ENCODE peak calls at places on chromosomes 6 and 20, in six cellular contexts. R is GM23248, D is tibial artery, H is adrenal gland, J is psoas muscle, B is RWPE2. X is an unnamed sample.

GRCh38 chr6:113599444-113599843 is 257.7 kb upstream of the MARCKS start:
- DNase-seq in R (no peak), D (no peak), H (no peak), J (no peak), B (no peak), X (no peak)

GRCh38 chr20:43789593-43789992 is 62.8 kb upstream of the GTSF1L start:
- DNase-seq in R (no peak), D (no peak), H (no peak), J (no peak), B (no peak), X (no peak)

GRCh38 chr6:22221630-22222029 is 75.2 kb downstream of the PRL start:
- DNase-seq in R (no peak), D (no peak), H (no peak), J (no peak), B (no peak), X (no peak)

GRCh38 chr20:2289475-2289874 is 6.3 kb upstream of the TGM3 start:
- DNase-seq in R (no peak), D (peak), H (peak), J (no peak), B (no peak), X (no peak)

GRCh38 chr6:118080547-118080946 is 173.5 kb downstream of the SLC35F1 start:
- DNase-seq in R (no peak), D (no peak), H (no peak), J (no peak), B (no peak), X (no peak)

GRCh38 chr6:166691199-166691598 is 64.1 kb upstream of the RPS6KA2 start:
- DNase-seq in R (peak), D (no peak), H (peak), J (peak), B (no peak), X (no peak)

GRCh38 chr6:152836523-152836922 is 85.9 kb downstream of the VIP start:
- DNase-seq in R (no peak), D (no peak), H (no peak), J (no peak), B (no peak), X (no peak)

GRCh38 chr6:55802259-55802658 is 73.1 kb downstream of the BMP5 start:
- DNase-seq in R (no peak), D (no peak), H (no peak), J (no peak), B (no peak), X (no peak)

GRCh38 chr20:63586797-63587196 is 12.8 kb upstream of the HELZ2 start:
- DNase-seq in R (no peak), D (no peak), H (no peak), J (no peak), B (peak), X (no peak)

GRCh38 chr20:9660236-9660868 is 146.0 kb downstream of the LAMP5 start:
- DNase-seq in R (peak), D (no peak), H (no peak), J (no peak), B (no peak), X (no peak)

GRCh38 chr6:132130530-132131298 is 179.5 kb upstream of the CCN2 start:
- DNase-seq in R (peak), D (peak), H (peak), J (peak), B (no peak), X (no peak)

GRCh38 chr6:51965222-51965801 is 122.1 kb downstream of the PKHD1 start:
- DNase-seq in R (no peak), D (no peak), H (no peak), J (no peak), B (no peak), X (no peak)

GRCh38 chr6:128567029-128567428 is 46.6 kb upstream of the PTPRK start:
- DNase-seq in R (peak), D (no peak), H (no peak), J (no peak), B (no peak), X (no peak)

GRCh38 chr6:38443341-38443740 is 196.4 kb downstream of the BTBD9 start:
- DNase-seq in R (no peak), D (no peak), H (no peak), J (no peak), B (no peak), X (no peak)

GRCh38 chr6:18022398-18023231 is 35.2 kb upstream of the KIF13A start:
- DNase-seq in R (peak), D (no peak), H (no peak), J (no peak), B (no peak), X (no peak)

GRCh38 chr20:44908987-44909871 is 631 bp upstream of the PABPC1L start:
- DNase-seq in R (no peak), D (no peak), H (no peak), J (no peak), B (no peak), X (no peak)

GRCh38 chr6:142943746-142944125 is 1.2 kb downstream of the HIVEP2 start:
- DNase-seq in R (peak), D (peak), H (peak), J (no peak), B (no peak), X (no peak)

GRCh38 chr6:147715035-147715434 is 206.5 kb downstream of the SAMD5 start:
- DNase-seq in R (no peak), D (no peak), H (no peak), J (no peak), B (no peak), X (no peak)

GRCh38 chr6:24072038-24072746 is 53.8 kb upstream of the NRSN1 start:
- DNase-seq in R (no peak), D (no peak), H (no peak), J (no peak), B (no peak), X (no peak)

GRCh38 chr6:129774697-129775447 is 64.9 kb upstream of the ARHGAP18 start:
- DNase-seq in R (peak), D (peak), H (peak), J (peak), B (no peak), X (peak)

GRCh38 chr20:24160563-24161355 is 172.2 kb upstream of the GGTLC1 start:
- DNase-seq in R (peak), D (peak), H (peak), J (peak), B (no peak), X (peak)

GRCh38 chr20:31909253-31910070 is 39.0 kb downstream of the TTLL9 start:
- DNase-seq in R (no peak), D (no peak), H (no peak), J (no peak), B (peak), X (no peak)
- H3K27ac ChIP-seq in R (no peak), D (no peak), H (no peak), J (no peak), B (no peak), X (no peak)

DNA sequence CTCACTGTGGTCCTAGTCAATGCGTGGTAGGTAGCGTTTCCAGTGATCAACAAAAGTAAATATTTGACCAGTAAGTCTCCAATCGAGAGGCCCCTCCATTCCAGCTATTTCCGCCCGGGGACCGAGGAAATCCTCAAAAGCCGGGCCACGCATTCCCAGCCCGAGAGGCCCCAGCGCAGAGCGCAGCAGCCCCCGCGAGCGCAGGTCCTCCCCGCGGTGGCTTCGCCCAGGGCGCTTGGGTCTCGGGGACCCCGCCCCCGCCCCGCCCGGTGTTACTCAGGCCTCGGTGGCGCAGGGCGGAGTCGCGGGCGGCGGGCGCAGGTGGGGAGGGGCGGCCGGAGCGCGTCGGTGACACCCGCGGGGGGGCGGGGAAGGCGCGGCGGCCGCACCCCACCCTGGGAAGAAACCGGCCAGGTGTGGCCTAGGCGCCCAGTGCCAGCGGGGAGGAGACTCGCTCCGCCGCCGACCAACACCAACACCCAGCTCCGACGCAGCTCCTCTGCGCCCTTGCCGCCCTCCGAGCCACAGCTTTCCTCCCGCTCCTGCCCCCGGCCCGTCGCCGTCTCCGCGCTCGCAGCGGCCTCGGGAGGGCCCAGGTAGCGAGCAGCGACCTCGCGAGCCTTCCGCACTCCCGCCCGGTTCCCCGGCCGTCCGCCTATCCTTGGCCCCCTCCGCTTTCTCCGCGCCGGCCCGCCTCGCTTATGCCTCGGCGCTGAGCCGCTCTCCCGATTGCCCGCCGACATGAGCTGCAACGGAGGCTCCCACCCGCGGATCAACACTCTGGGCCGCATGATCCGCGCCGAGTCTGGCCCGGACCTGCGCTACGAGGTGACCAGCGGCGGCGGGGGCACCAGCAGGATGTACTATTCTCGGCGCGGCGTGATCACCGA is at the start of gene DSP:
- DNase-seq in R (peak), D (no peak), H (peak), J (peak), B (peak), X (no peak)
- H3K27ac ChIP-seq in R (peak), D (no peak), H (peak), J (no peak), B (peak), X (peak)

DNA sequence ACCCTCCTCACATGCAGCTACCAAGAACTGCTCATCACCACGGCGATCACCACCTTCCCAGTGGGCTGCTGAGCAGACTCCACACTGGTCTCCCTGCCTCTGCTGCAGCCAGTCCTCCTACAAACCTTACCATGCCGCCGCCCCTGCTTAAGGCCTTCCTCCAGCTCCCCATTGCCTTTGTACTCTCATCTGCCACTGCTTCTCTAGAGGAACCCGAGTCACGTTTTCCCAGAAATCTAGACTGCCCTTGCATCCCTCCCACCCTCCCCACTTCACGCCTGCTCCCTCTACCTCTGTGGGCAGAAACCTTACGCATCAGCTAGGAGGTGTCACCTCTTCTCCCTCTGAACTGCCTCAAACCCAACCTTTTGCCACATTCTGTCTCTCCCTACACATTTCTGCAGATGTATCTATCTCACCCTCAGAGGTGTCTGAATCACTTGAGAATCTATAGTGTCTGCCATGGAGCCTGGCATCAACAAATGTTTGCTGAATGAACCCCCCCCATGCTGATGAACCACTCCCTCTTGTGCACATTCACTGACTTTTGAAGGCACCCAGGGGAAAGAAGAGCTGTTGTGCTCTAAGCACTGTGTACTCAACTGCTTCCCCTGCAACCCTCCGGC is 4.3 kb downstream of the E2F1 start:
- DNase-seq in R (no peak), D (no peak), H (no peak), J (no peak), B (peak), X (no peak)
- H3K27ac ChIP-seq in R (no peak), D (no peak), H (no peak), J (no peak), B (no peak), X (no peak)

GRCh38 chr6:87714093-87714809 is 12.2 kb upstream of the AKIRIN2 start:
- DNase-seq in R (peak), D (no peak), H (no peak), J (no peak), B (no peak), X (no peak)
- H3K27ac ChIP-seq in R (peak), D (no peak), H (no peak), J (no peak), B (peak), X (no peak)

X was measured in dorsolateral prefrontal cortex.